ENCODE peak calls at places on chromosomes 6 and 20, in five cellular contexts. C, J, Y, A and R are unnamed samples.

GRCh38 chr6:159758031-159759001 is 3.5 kb upstream of the ACAT2 start:
- DNase-seq in J (no peak), A (peak; percentile 60), Y (no peak), C (no peak), R (no peak)

GRCh38 chr6:4563877-4564276 is 212.3 kb upstream of the CDYL start:
- DNase-seq in Y (no peak), C (no peak), J (no peak), A (no peak), R (no peak)

GRCh38 chr6:35804996-35805736 is at the start of gene LHFPL5:
- DNase-seq in J (peak; percentile 61), C (no peak), Y (peak; percentile 73), A (no peak), R (peak; percentile 78)

GRCh38 chr6:324729-325125 is 32.4 kb downstream of the DUSP22 start:
- DNase-seq in J (no peak), A (no peak), Y (no peak), C (no peak), R (no peak)

GRCh38 chr20:11445891-11446290 is 471.8 kb upstream of the BTBD3 start:
- DNase-seq in C (no peak), Y (no peak), A (no peak), J (no peak), R (no peak)

GRCh38 chr6:1704711-1705110 is 95.0 kb downstream of the FOXC1 start:
- DNase-seq in A (no peak), J (no peak), Y (no peak), C (no peak), R (no peak)

GRCh38 chr6:109523478-109523877 is 40.5 kb upstream of the ZBTB24 start:
- DNase-seq in A (peak; percentile 43), C (no peak), Y (no peak), J (no peak), R (no peak)

GRCh38 chr6:132107896-132108295 is 156.7 kb upstream of the CCN2 start:
- DNase-seq in J (no peak), Y (no peak), A (no peak), C (no peak), R (no peak)

GRCh38 chr20:997486-997885 is 4.6 kb downstream of the RSPO4 start:
- DNase-seq in J (no peak), C (no peak), Y (no peak), A (no peak), R (no peak)

GRCh38 chr6:15800821-15801617 is 138.2 kb upstream of the DTNBP1 start:
- DNase-seq in A (no peak), J (no peak), Y (no peak), C (no peak), R (no peak)

GRCh38 chr20:671252-672030 is 4.2 kb downstream of the SCRT2 start:
- DNase-seq in A (no peak), C (no peak), Y (no peak), J (no peak), R (no peak)

GRCh38 chr6:78487401-78487800 is 379.9 kb upstream of the IRAK1BP1 start:
- DNase-seq in A (peak; percentile 41), J (no peak), Y (no peak), C (no peak), R (no peak)

GRCh38 chr6:129493396-129493902 is 216.5 kb downstream of the ARHGAP18 start:
- DNase-seq in Y (no peak), A (peak; percentile 51), J (no peak), C (no peak), R (no peak)

GRCh38 chr6:116101790-116102189 is 1.1 kb downstream of the NT5DC1 start:
- DNase-seq in Y (no peak), C (no peak), J (no peak), A (no peak), R (no peak)

GRCh38 chr6:36120539-36120938 is 9.8 kb upstream of the MAPK13 start:
- DNase-seq in J (peak; percentile 87), C (no peak), A (no peak), Y (peak; percentile 81), R (no peak)

GRCh38 chr6:165701005-165701404 is 38.0 kb upstream of the PDE10A start:
- DNase-seq in J (no peak), A (no peak), C (no peak), Y (no peak), R (no peak)

GRCh38 chr6:161300823-161301222 is 27.0 kb upstream of the AGPAT4 start:
- DNase-seq in Y (no peak), J (no peak), C (no peak), A (no peak), R (no peak)

GRCh38 chr6:53793318-53793975 is 1.4 kb upstream of the LRRC1 start:
- DNase-seq in A (peak; percentile 52), J (peak; percentile 44), C (peak; percentile 28), Y (peak; percentile 65), R (peak; percentile 74)

GRCh38 chr6:89679215-89680120 is 40.9 kb upstream of the LYRM2 start:
- DNase-seq in C (no peak), J (no peak), Y (no peak), A (no peak), R (no peak)

GRCh38 chr20:10877345-10877744 is 203.5 kb upstream of the JAG1 start:
- DNase-seq in Y (no peak), C (peak; percentile 30), A (no peak), J (no peak), R (no peak)

GRCh38 chr6:111583986-111584385 is 21.7 kb downstream of the TRAF3IP2 start:
- DNase-seq in J (no peak), Y (no peak), C (no peak), A (no peak), R (no peak)

GRCh38 chr20:60481051-60481741 is 523.0 kb downstream of the CDH26 start:
- DNase-seq in Y (no peak), A (no peak), C (no peak), J (no peak), R (no peak)

GRCh38 chr6:13248053-13248452 is 80.3 kb downstream of the TBC1D7 start:
- DNase-seq in C (no peak), A (no peak), Y (peak; percentile 5), J (no peak), R (no peak)

GRCh38 chr6:165830761-165831160 is 167.7 kb upstream of the PDE10A start:
- DNase-seq in C (no peak), J (no peak), A (no peak), Y (no peak), R (no peak)

GRCh38 chr6:34143884-34144580 is 1.9 kb downstream of the GRM4 start:
- DNase-seq in C (peak; percentile 30), J (peak; percentile 32), A (no peak), Y (peak; percentile 79), R (peak; percentile 59)

GRCh38 chr6:138988469-138988834 is 399 bp upstream of the REPS1 start:
- DNase-seq in C (no peak), Y (no peak), A (no peak), J (no peak), R (no peak)

GRCh38 chr6:89986650-89987074 is 92.4 kb downstream of the GJA10 start:
- DNase-seq in Y (no peak), A (peak; percentile 12), J (no peak), C (no peak), R (no peak)